ENCODE peak calls at places on chromosomes 4 and X, in nine cellular contexts. A, Q, B, Y, K, O, S, V and L are unnamed samples.

GRCh38 chr4:128068927-128069326 is 7.8 kb downstream of the LARP1B start:
- DNase-seq in A (peak; percentile 53), S (no peak), O (no peak), B (no peak), K (no peak), V (no peak), Q (peak; percentile 51), Y (peak; percentile 72), L (peak; percentile 22)

GRCh38 chr4:123986268-123986798 is 589.7 kb downstream of the SPRY1 start:
- DNase-seq in A (no peak), K (no peak), V (no peak), O (no peak), Q (peak; percentile 97), Y (no peak), B (no peak), S (no peak), L (no peak)

GRCh38 chrX:71251456-71251973 is 2.4 kb downstream of the ZMYM3 start:
- DNase-seq in Y (no peak), K (no peak), O (no peak), B (no peak), A (no peak), S (no peak), Q (no peak), V (no peak), L (no peak)

GRCh38 chrX:134004038-134004437 is 18.6 kb upstream of the GPC3 start:
- DNase-seq in B (no peak), A (no peak), Q (no peak), S (no peak), O (no peak), V (no peak), K (no peak), Y (no peak), L (no peak)

GRCh38 chrX:13110427-13111324 is 66.3 kb upstream of the FAM9C start:
- DNase-seq in V (no peak), Y (peak; percentile 99), O (no peak), B (no peak), S (peak; percentile 11), K (no peak), A (no peak), Q (peak; percentile 65), L (no peak)

GRCh38 chrX:47611926-47612325 is 7.7 kb downstream of the SYN1 start:
- DNase-seq in A (no peak), V (no peak), K (no peak), Y (no peak), O (no peak), B (no peak), S (no peak), Q (no peak), L (no peak)

GRCh38 chr4:165971941-165972340 is 98.9 kb downstream of the TLL1 start:
- DNase-seq in Y (no peak), O (no peak), V (no peak), S (no peak), Q (no peak), B (no peak), K (no peak), A (no peak), L (no peak)

GRCh38 chrX:94400488-94400887 is 726.5 kb downstream of the FAM133A start:
- DNase-seq in V (no peak), O (no peak), A (no peak), B (no peak), Q (no peak), K (no peak), S (no peak), Y (no peak), L (no peak)

GRCh38 chr4:56757270-56757746 is 64.2 kb downstream of the SPINK2 start:
- DNase-seq in A (no peak), Q (peak; percentile 96), K (no peak), Y (no peak), V (no peak), O (no peak), B (no peak), S (peak; percentile 42), L (no peak)

GRCh38 chr4:5746250-5746649 is 35.2 kb downstream of the EVC start:
- DNase-seq in Q (no peak), K (no peak), O (no peak), Y (no peak), A (no peak), S (no peak), B (no peak), V (no peak), L (no peak)

GRCh38 chr4:186137193-186137792 is 32.8 kb downstream of the FAM149A start:
- DNase-seq in Y (peak; percentile 11), S (peak; percentile 21), A (no peak), K (no peak), O (no peak), B (peak; percentile 40), V (no peak), Q (peak; percentile 19), L (no peak)

GRCh38 chr4:88628746-88629145 is 36.5 kb downstream of the HERC3 start:
- DNase-seq in O (no peak), K (no peak), Q (peak; percentile 67), V (no peak), B (no peak), A (no peak), S (no peak), Y (no peak), L (no peak)

GRCh38 chr4:87505862-87506261 is 23.3 kb downstream of the SPARCL1 start:
- DNase-seq in V (no peak), K (no peak), A (peak; percentile 48), S (no peak), Y (no peak), B (no peak), O (no peak), Q (peak; percentile 35), L (no peak)

GRCh38 chr4:142407569-142407968 is 438.5 kb downstream of the INPP4B start:
- DNase-seq in V (no peak), A (no peak), B (no peak), O (no peak), Y (peak; percentile 33), S (no peak), K (no peak), Q (peak; percentile 75), L (no peak)

GRCh38 chr4:92236907-92237306 is 66.9 kb upstream of the GRID2 start:
- DNase-seq in S (no peak), A (no peak), V (no peak), K (no peak), B (no peak), O (no peak), Q (peak; percentile 33), Y (no peak), L (no peak)

GRCh38 chr4:188611143-188611542 is 471.9 kb downstream of the TRIML1 start:
- DNase-seq in K (no peak), Y (no peak), O (no peak), Q (no peak), A (no peak), V (no peak), B (no peak), S (no peak), L (no peak)

GRCh38 chr4:184748251-184748652 is 14.4 kb upstream of the CENPU start:
- DNase-seq in Y (no peak), K (no peak), O (no peak), B (no peak), V (no peak), A (no peak), S (no peak), Q (peak; percentile 42), L (no peak)

GRCh38 chr4:142282870-142283431 is 563.1 kb downstream of the INPP4B start:
- DNase-seq in B (no peak), K (no peak), A (peak; percentile 29), S (no peak), Y (no peak), V (peak; percentile 31), O (no peak), Q (no peak), L (peak; percentile 17)

GRCh38 chr4:70182517-70183167 is 12.9 kb upstream of the ODAM start:
- DNase-seq in K (no peak), B (no peak), Y (no peak), Q (no peak), S (no peak), O (no peak), A (no peak), V (no peak), L (no peak)

GRCh38 chr4:38232741-38233140 is 272.5 kb downstream of the PTTG2 start:
- DNase-seq in B (no peak), A (no peak), O (no peak), V (no peak), S (no peak), Q (no peak), Y (no peak), K (no peak), L (no peak)

GRCh38 chr4:69830529-69831269 is 29.2 kb downstream of the SULT1E1 start:
- DNase-seq in B (peak; percentile 52), O (peak; percentile 73), K (no peak), A (peak; percentile 26), V (no peak), Q (peak; percentile 8), S (no peak), Y (peak; percentile 18), L (no peak)

GRCh38 chr4:1547131-1547862 is 136.8 kb downstream of the FAM53A start:
- DNase-seq in K (no peak), S (no peak), A (no peak), Q (no peak), O (no peak), B (no peak), V (no peak), Y (no peak), L (no peak)

GRCh38 chr4:73701116-73701515 is 39.3 kb upstream of the CXCL8 start:
- DNase-seq in O (no peak), Y (no peak), Q (no peak), A (no peak), S (no peak), K (no peak), B (no peak), V (no peak), L (no peak)

GRCh38 chr4:183444953-183445543 is 612 bp downstream of the CDKN2AIP start:
- DNase-seq in B (peak; percentile 31), S (peak; percentile 17), Y (no peak), V (no peak), A (peak; percentile 41), K (peak; percentile 54), O (no peak), Q (peak; percentile 30), L (peak; percentile 8)

GRCh38 chr4:168832746-168833575 is 177.1 kb downstream of the CBR4 start:
- DNase-seq in A (peak; percentile 56), S (no peak), Y (no peak), Q (peak; percentile 50), O (no peak), B (no peak), V (no peak), K (peak; percentile 22), L (no peak)

GRCh38 chr4:37054670-37055069 is 189.9 kb upstream of the NWD2 start:
- DNase-seq in Y (no peak), S (no peak), K (no peak), A (no peak), B (no peak), O (peak; percentile 38), Q (no peak), V (no peak), L (no peak)

GRCh38 chr4:38268837-38269236 is 308.6 kb downstream of the PTTG2 start:
- DNase-seq in V (no peak), A (no peak), O (no peak), Q (no peak), S (no peak), K (no peak), Y (no peak), B (no peak), L (no peak)

GRCh38 chr4:120921456-120922389 is 803 bp downstream of the PRDM5 start:
- DNase-seq in Q (peak; percentile 72), Y (peak; percentile 61), V (no peak), S (peak; percentile 55), K (peak; percentile 59), A (peak; percentile 69), O (peak; percentile 48), B (no peak), L (no peak)

GRCh38 chr4:72613959-72614358 is 44.9 kb upstream of the ADAMTS3 start:
- DNase-seq in K (no peak), A (no peak), Y (no peak), V (no peak), O (no peak), Q (no peak), S (no peak), B (no peak), L (no peak)

GRCh38 chr4:126375462-126376054 is 1060.8 kb downstream of the FAT4 start:
- DNase-seq in A (no peak), K (no peak), S (no peak), Q (peak; percentile 65), V (no peak), Y (no peak), B (no peak), O (no peak), L (no peak)

GRCh38 chr4:152454398-152455011 is 81.4 kb downstream of the FBXW7 start:
- DNase-seq in Q (peak; percentile 20), A (no peak), V (peak; percentile 8), S (peak; percentile 43), Y (peak; percentile 12), O (no peak), K (peak; percentile 16), B (peak; percentile 17), L (peak; percentile 35)